ENCODE peak calls at places on chromosomes 4 and X, in five cellular contexts. P is lower lobe of right lung; X is fibroblast of lung; S is CD4-positive, alpha-beta T cell; W is left ventricle myocardium inferior. E is an unnamed sample.

GRCh38 chr4:170777663-170778062 is 687.9 kb upstream of the AADAT start:
- DNase-seq in S (no peak), P (no peak), X (no peak), W (no peak), E (no peak)

GRCh38 chr4:32172761-32173160 is 1452.6 kb downstream of the PCDH7 start:
- DNase-seq in S (no peak), W (no peak), P (no peak), X (peak; percentile 5), E (no peak)

GRCh38 chr4:111812760-111813159 is 332.5 kb upstream of the FAM241A start:
- DNase-seq in P (no peak), S (no peak), W (no peak), X (no peak), E (no peak)

GRCh38 chr4:158521490-158522111 is at the start of gene RXFP1:
- DNase-seq in X (no peak), P (no peak), S (no peak), W (no peak), E (no peak)

GRCh38 chr4:147054241-147054902 is 108.7 kb upstream of the TTC29 start:
- DNase-seq in X (peak; percentile 23), W (no peak), P (no peak), S (no peak), E (no peak)

GRCh38 chr4:20249333-20249732 is 2.4 kb upstream of the SLIT2 start:
- DNase-seq in X (peak; percentile 78), P (no peak), W (no peak), S (no peak), E (no peak)

GRCh38 chrX:118216488-118216887 is 99.9 kb upstream of the KLHL13 start:
- DNase-seq in X (no peak), W (no peak), P (no peak), S (no peak), E (no peak)

GRCh38 chr4:10051536-10052135 is 30.3 kb upstream of the SLC2A9 start:
- DNase-seq in S (no peak), P (no peak), X (no peak), W (no peak), E (no peak)

GRCh38 chr4:141642711-141643110 is 6.3 kb downstream of the IL15 start:
- DNase-seq in P (no peak), W (no peak), S (no peak), X (no peak), E (no peak)

GRCh38 chr4:58734030-58734673 is 1624.0 kb upstream of the IGFBP7 start:
- DNase-seq in W (no peak), P (no peak), X (no peak), S (no peak), E (no peak)

GRCh38 chr4:84673475-84674230 is 90.7 kb downstream of the CDS1 start:
- DNase-seq in S (no peak), X (peak; percentile 89), W (no peak), P (no peak), E (no peak)

GRCh38 chr4:75916091-75916661 is 13.9 kb upstream of the PPEF2 start:
- DNase-seq in S (no peak), X (peak; percentile 89), P (no peak), W (no peak), E (no peak)

GRCh38 chr4:152735302-152735917 is 44.1 kb downstream of the TIGD4 start:
- DNase-seq in W (no peak), S (no peak), P (no peak), X (peak; percentile 47), E (no peak)

GRCh38 chr4:128528793-128529553 is 241.4 kb upstream of the PGRMC2 start:
- DNase-seq in W (no peak), X (peak; percentile 92), P (no peak), S (no peak), E (no peak)

GRCh38 chrX:48480583-48480982 is 4.6 kb downstream of the FTSJ1 start:
- DNase-seq in W (no peak), P (no peak), X (no peak), S (no peak), E (no peak)

GRCh38 chr4:166989886-166990285 is 244.4 kb downstream of the SPOCK3 start:
- DNase-seq in X (no peak), W (no peak), S (no peak), P (no peak), E (no peak)

GRCh38 chrX:100512471-100512870 is 72.3 kb upstream of the TNMD start:
- DNase-seq in X (peak; percentile 14), S (no peak), P (no peak), W (no peak), E (no peak)

GRCh38 chrX:143754183-143754582 is 33.6 kb upstream of the SPANXN2 start:
- DNase-seq in S (no peak), P (no peak), X (no peak), W (no peak), E (no peak)

GRCh38 chr4:173025131-173025530 is 143.5 kb upstream of the GALNT7 start:
- DNase-seq in S (no peak), X (peak; percentile 85), P (no peak), W (no peak), E (no peak)

GRCh38 chrX:132737743-132738142 is 220.7 kb downstream of the HS6ST2 start:
- DNase-seq in S (no peak), X (no peak), W (no peak), P (peak; percentile 39), E (no peak)

GRCh38 chrX:35858916-35859315 is 60.6 kb upstream of the CFAP47 start:
- DNase-seq in S (no peak), W (no peak), P (no peak), X (no peak), E (no peak)

GRCh38 chr4:121655320-121656268 is 41.2 kb downstream of the ANXA5 start:
- DNase-seq in P (no peak), X (no peak), W (no peak), S (no peak), E (no peak)

GRCh38 chr4:121654738-121655137 is 42.0 kb downstream of the ANXA5 start:
- DNase-seq in X (no peak), P (no peak), W (no peak), S (no peak), E (no peak)

GRCh38 chr4:121653986-121654385 is 42.8 kb downstream of the ANXA5 start:
- DNase-seq in X (no peak), W (no peak), P (no peak), S (no peak), E (no peak)

GRCh38 chr4:121658125-121658524 is 38.7 kb downstream of the ANXA5 start:
- DNase-seq in P (no peak), S (no peak), X (no peak), W (no peak), E (no peak)

GRCh38 chr4:121656269-121656641 is 40.5 kb downstream of the ANXA5 start:
- DNase-seq in P (peak; percentile 51), X (peak; percentile 88), W (peak; percentile 35), S (no peak), E (no peak)
- TF ChIP-seq CTCF in P (peak; percentile 26), X (peak; percentile 58), W (peak; percentile 55), S (no peak), E (no peak)

GRCh38 chr4:182928061-182928460 is 10.9 kb upstream of the DCTD start:
- DNase-seq in P (no peak), X (no peak), S (no peak), W (no peak), E (no peak)
- TF ChIP-seq CTCF in P (no peak), X (peak; percentile 26), S (no peak), W (peak; percentile 33), E (no peak)

DNA sequence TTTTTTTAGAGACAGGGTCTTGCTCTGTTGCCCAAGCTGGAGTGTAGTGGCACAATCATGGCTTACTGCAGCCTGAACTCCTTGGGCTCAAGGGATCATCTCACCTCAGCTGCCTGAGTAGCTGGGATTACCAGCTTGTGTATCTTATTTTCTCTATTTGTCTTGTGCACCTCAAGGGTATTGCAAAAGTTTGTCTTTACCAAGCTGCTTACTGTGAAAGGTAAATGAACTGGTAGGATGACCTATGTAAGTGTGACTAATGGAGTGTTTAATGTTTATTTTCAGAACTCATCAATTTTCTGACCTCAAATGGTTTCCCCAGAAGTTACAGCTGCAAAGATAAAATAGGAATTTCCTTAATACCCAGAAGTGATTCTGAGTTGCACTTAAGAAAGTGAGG is 5.3 kb upstream of the FGA start:
- DNase-seq in S (no peak), P (no peak), W (no peak), X (peak; percentile 28), E (no peak)
- TF ChIP-seq CTCF in S (no peak), P (no peak), W (no peak), X (no peak), E (no peak)

GRCh38 chr4:148258526-148258925 is 183.7 kb downstream of the NR3C2 start:
- DNase-seq in P (no peak), X (no peak), W (no peak), S (no peak), E (no peak)
- TF ChIP-seq CTCF in P (no peak), X (no peak), W (no peak), S (no peak), E (no peak)

GRCh38 chrX:78513996-78514745 is 145.0 kb downstream of the RTL3 start:
- DNase-seq in W (no peak), X (no peak), P (no peak), S (no peak), E (no peak)

GRCh38 chrX:78517124-78517523 is 142.0 kb downstream of the RTL3 start:
- DNase-seq in S (peak; percentile 44), P (no peak), X (no peak), W (no peak), E (no peak)

GRCh38 chrX:78514852-78515251 is 144.3 kb downstream of the RTL3 start:
- DNase-seq in P (no peak), W (no peak), S (no peak), X (no peak), E (no peak)
- TF ChIP-seq CTCF in P (peak; percentile 22), W (no peak), S (no peak), X (no peak), E (no peak)

GRCh38 chr4:184854673-184855072 is 28.9 kb upstream of the ACSL1 start:
- DNase-seq in W (no peak), S (no peak), P (peak; percentile 60), X (no peak), E (no peak)

GRCh38 chr4:184857446-184858121 is 31.8 kb upstream of the ACSL1 start:
- DNase-seq in W (no peak), P (no peak), X (no peak), S (no peak), E (no peak)

GRCh38 chr4:184860018-184860530 is 34.3 kb upstream of the ACSL1 start:
- DNase-seq in S (no peak), P (no peak), W (no peak), X (no peak), E (no peak)

GRCh38 chr4:184853385-184853784 is 27.6 kb upstream of the ACSL1 start:
- DNase-seq in P (no peak), W (no peak), X (no peak), S (no peak), E (no peak)

DNA sequence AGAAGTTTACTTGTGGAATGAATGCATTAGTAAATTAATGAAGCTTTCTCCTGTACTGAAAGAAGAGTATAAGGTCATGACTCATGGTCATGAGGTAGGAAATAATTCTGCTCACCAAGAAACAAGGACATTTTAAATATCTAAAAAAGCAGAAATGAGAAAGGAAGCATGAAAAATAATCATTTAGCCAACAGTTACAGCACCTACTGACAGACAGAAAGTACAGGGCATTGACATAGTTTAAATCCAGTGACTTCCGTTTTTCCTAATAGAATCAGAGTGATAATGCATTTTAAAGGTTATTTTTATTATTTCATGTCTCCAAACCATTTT is 30.5 kb upstream of the ACSL1 start:
- DNase-seq in P (no peak), X (no peak), W (no peak), S (no peak), E (no peak)
- TF ChIP-seq CTCF in P (no peak), X (no peak), W (no peak), S (no peak), E (no peak)

GRCh38 chr4:24582235-24582863 is 2.0 kb downstream of the DHX15 start:
- DNase-seq in P (no peak), S (no peak), W (no peak), X (no peak), E (no peak)
- TF ChIP-seq CTCF in P (no peak), S (no peak), W (no peak), X (no peak), E (no peak)